ENCODE peak calls at places on chromosome 15, in five cellular contexts. P, C, J, H and M are unnamed samples.

GRCh38 chr15:64642875-64643274 is 132.5 kb downstream of the RBPMS2 start:
- DNase-seq in J (no peak), H (no peak), C (peak; percentile 12), P (no peak), M (peak; percentile 67)

GRCh38 chr15:56496635-56497034 is 31.7 kb upstream of the MNS1 start:
- DNase-seq in P (peak; percentile 64), C (peak; percentile 20), H (peak; percentile 22), J (peak; percentile 58), M (peak; percentile 85)

GRCh38 chr15:90954712-90955671 is at the start of gene RCCD1:
- DNase-seq in C (peak; percentile 97), J (peak; percentile 91), H (peak; percentile 67), P (peak; percentile 98), M (peak; percentile 99)

GRCh38 chr15:98753726-98754125 is 105.4 kb downstream of the IGF1R start:
- DNase-seq in C (no peak), P (no peak), J (no peak), H (no peak), M (no peak)

GRCh38 chr15:99414755-99415731 is 150.7 kb upstream of the MEF2A start:
- DNase-seq in H (no peak), P (no peak), C (no peak), J (no peak), M (no peak)

GRCh38 chr15:37872661-37873060 is 61.8 kb upstream of the TMCO5A start:
- DNase-seq in P (no peak), J (peak; percentile 2), H (no peak), C (no peak), M (no peak)

GRCh38 chr15:69557340-69558137 is 104.9 kb downstream of the RPLP1 start:
- DNase-seq in J (peak; percentile 29), H (no peak), C (peak; percentile 67), P (peak; percentile 84), M (peak; percentile 96)

GRCh38 chr15:57307527-57308193 is 68.6 kb upstream of the CGNL1 start:
- DNase-seq in C (no peak), H (no peak), P (no peak), J (peak; percentile 34), M (no peak)

GRCh38 chr15:64528871-64529270 is 68.5 kb downstream of the ZNF609 start:
- DNase-seq in H (no peak), J (no peak), P (no peak), C (no peak), M (no peak)

GRCh38 chr15:31347067-31347975 is 20.7 kb downstream of the KLF13 start:
- DNase-seq in H (no peak), P (no peak), C (no peak), J (no peak), M (no peak)

GRCh38 chr15:90131848-90132247 is 29.6 kb upstream of the IDH2 start:
- DNase-seq in P (no peak), C (no peak), H (no peak), J (no peak), M (no peak)

GRCh38 chr15:100241572-100242479 is 99.9 kb downstream of the ADAMTS17 start:
- DNase-seq in H (no peak), J (no peak), C (no peak), P (peak; percentile 91), M (peak; percentile 40)

GRCh38 chr15:29103825-29104565 is 165.6 kb downstream of the NSMCE3 start:
- DNase-seq in C (no peak), J (no peak), H (no peak), P (peak; percentile 91), M (peak; percentile 57)

GRCh38 chr15:67033012-67033411 is 32.4 kb upstream of the SMAD3 start:
- DNase-seq in H (no peak), P (peak; percentile 67), C (no peak), J (no peak), M (no peak)

GRCh38 chr15:70447511-70447910 is 315.8 kb downstream of the UACA start:
- DNase-seq in C (no peak), J (no peak), P (no peak), H (no peak), M (no peak)

GRCh38 chr15:84981711-84982300 is at the start of gene PDE8A:
- DNase-seq in J (no peak), P (peak; percentile 62), C (peak; percentile 51), H (peak; percentile 1), M (peak; percentile 57)

GRCh38 chr15:84871428-84871985 is 13.0 kb upstream of the SLC28A1 start:
- DNase-seq in C (no peak), H (no peak), J (no peak), P (no peak), M (no peak)

GRCh38 chr15:70519616-70520015 is 243.7 kb downstream of the UACA start:
- DNase-seq in J (no peak), H (no peak), P (no peak), C (no peak), M (no peak)

GRCh38 chr15:98150531-98150930 is 190.0 kb downstream of the ARRDC4 start:
- DNase-seq in P (no peak), C (no peak), J (no peak), H (no peak), M (no peak)

GRCh38 chr15:68679161-68679560 is 100.4 kb downstream of the CORO2B start:
- DNase-seq in H (no peak), J (no peak), P (no peak), C (no peak), M (no peak)

GRCh38 chr15:31086344-31086743 is 15.2 kb downstream of the TRPM1 start:
- DNase-seq in H (no peak), P (no peak), C (no peak), J (no peak), M (no peak)

GRCh38 chr15:40428183-40428582 is 12.6 kb upstream of the BAHD1 start:
- DNase-seq in P (no peak), C (no peak), J (no peak), H (no peak), M (no peak)

GRCh38 chr15:94335616-94336015 is 104.3 kb downstream of the MCTP2 start:
- DNase-seq in J (no peak), P (no peak), C (no peak), H (no peak), M (no peak)

GRCh38 chr15:94080416-94080815 is 150.9 kb upstream of the MCTP2 start:
- DNase-seq in C (no peak), P (peak; percentile 33), H (no peak), J (no peak), M (no peak)

GRCh38 chr15:28912422-28912821 is 26.6 kb downstream of the APBA2 start:
- DNase-seq in J (no peak), P (peak; percentile 39), C (no peak), H (no peak), M (no peak)

GRCh38 chr15:65326109-65326508 is 21.6 kb downstream of the RNU5B-1 start:
- DNase-seq in H (no peak), C (no peak), P (peak; percentile 78), J (no peak), M (no peak)

GRCh38 chr15:43273243-43273642 is 6.5 kb upstream of the TGM5 start:
- DNase-seq in P (no peak), H (no peak), J (no peak), C (no peak), M (no peak)

GRCh38 chr15:58174709-58175108 is 36.5 kb downstream of the AQP9 start:
- DNase-seq in C (no peak), P (no peak), J (no peak), H (no peak), M (no peak)

GRCh38 chr15:74201656-74202420 is 749 bp downstream of the STRA6 start:
- DNase-seq in C (no peak), P (no peak), H (no peak), J (no peak), M (no peak)

GRCh38 chr15:82530606-82531379 is 9.5 kb downstream of the RPS17 start:
- DNase-seq in P (peak; percentile 87), H (no peak), J (no peak), C (peak; percentile 87), M (peak; percentile 89)

GRCh38 chr15:101489633-101490407 is at the start of gene PCSK6:
- DNase-seq in C (peak; percentile 53), J (peak; percentile 32), P (no peak), H (no peak), M (peak; percentile 45)

GRCh38 chr15:84946772-84947489 is 34.7 kb upstream of the PDE8A start:
- DNase-seq in P (no peak), J (no peak), H (no peak), C (no peak), M (no peak)

GRCh38 chr15:69060041-69060481 is 45.6 kb downstream of the NOX5 start:
- DNase-seq in P (no peak), H (no peak), C (no peak), J (no peak), M (peak; percentile 11)

GRCh38 chr15:38389924-38390542 is 63.9 kb upstream of the FAM98B start:
- DNase-seq in H (peak; percentile 11), P (peak; percentile 70), J (peak; percentile 17), C (peak; percentile 71), M (peak; percentile 91)

GRCh38 chr15:101091080-101092017 is 160.5 kb downstream of the CHSY1 start:
- DNase-seq in C (no peak), P (no peak), J (no peak), H (no peak), M (no peak)

GRCh38 chr15:92900712-92901052 is 558 bp downstream of the CHD2 start:
- DNase-seq in H (no peak), J (no peak), C (no peak), P (no peak), M (no peak)

GRCh38 chr15:58463815-58464697 is 32.3 kb downstream of the LIPC start:
- DNase-seq in J (peak; percentile 56), C (no peak), H (no peak), P (no peak), M (no peak)

GRCh38 chr15:83018477-83018876 is 7.0 kb upstream of the C15orf40 start:
- DNase-seq in H (no peak), C (no peak), P (no peak), J (no peak), M (no peak)